ENCODE peak calls at places on chromosomes 13 and 19, in six cellular contexts. O is Peyer's patch, X is AG10803, V is cardiac muscle cell, P is kidney epithelial cell, W is PC-9. G is an unnamed sample.

GRCh38 chr13:48249018-48249417 is 16.0 kb downstream of the ITM2B start:
- DNase-seq in O (no peak), X (no peak), V (no peak), P (no peak), W (no peak), G (no peak)

GRCh38 chr13:23850134-23850533 is 39.1 kb downstream of the MIPEP start:
- DNase-seq in O (no peak), X (no peak), V (no peak), P (no peak), W (no peak), G (no peak)

GRCh38 chr19:15330801-15331418 is 1.4 kb downstream of the BRD4 start:
- DNase-seq in O (no peak), X (peak; percentile 68), V (peak; percentile 64), P (peak; percentile 65), W (peak; percentile 18), G (no peak)

GRCh38 chr19:18205180-18205915 is 1.5 kb upstream of the RAB3A start:
- DNase-seq in O (peak; percentile 74), X (peak; percentile 65), V (peak; percentile 77), P (no peak), W (peak; percentile 54), G (peak; percentile 48)

GRCh38 chr19:46924874-46925547 is 64.2 kb downstream of the ARHGAP35 start:
- DNase-seq in O (no peak), X (peak; percentile 35), V (no peak), P (no peak), W (peak; percentile 66), G (no peak)

GRCh38 chr19:13881692-13882418 is 4.9 kb downstream of the NANOS3 start:
- DNase-seq in O (no peak), X (peak; percentile 84), V (peak; percentile 67), P (no peak), W (no peak), G (no peak)

GRCh38 chr13:67148219-67148583 is 81.9 kb downstream of the PCDH9 start:
- DNase-seq in O (no peak), X (peak; percentile 26), V (peak; percentile 52), P (peak; percentile 16), W (no peak), G (no peak)

GRCh38 chr19:29672319-29672932 is 7.2 kb downstream of the PLEKHF1 start:
- DNase-seq in O (no peak), X (no peak), V (no peak), P (no peak), W (no peak), G (no peak)

GRCh38 chr13:112722433-112723250 is 32.8 kb downstream of the ATP11A start:
- DNase-seq in O (peak; percentile 56), X (peak; percentile 31), V (peak; percentile 93), P (peak; percentile 41), W (peak; percentile 90), G (no peak)

GRCh38 chr19:29855771-29856510 is 44.1 kb downstream of the CCNE1 start:
- DNase-seq in O (no peak), X (no peak), V (no peak), P (no peak), W (no peak), G (no peak)

GRCh38 chr13:114067886-114068722 is 64.3 kb downstream of the RASA3 start:
- DNase-seq in O (peak; percentile 49), X (no peak), V (no peak), P (no peak), W (no peak), G (no peak)

GRCh38 chr19:10112037-10112751 is 701 bp downstream of the P2RY11 start:
- DNase-seq in O (no peak), X (peak; percentile 37), V (peak; percentile 24), P (no peak), W (no peak), G (no peak)

GRCh38 chr13:98706446-98707110 is 45.9 kb downstream of the SLC15A1 start:
- DNase-seq in O (no peak), X (no peak), V (peak; percentile 20), P (peak; percentile 35), W (peak; percentile 21), G (no peak)

GRCh38 chr13:20823071-20823470 is 49.3 kb upstream of the EEF1AKMT1 start:
- DNase-seq in O (no peak), X (peak; percentile 40), V (no peak), P (no peak), W (no peak), G (no peak)

GRCh38 chr13:98252931-98253470 is 75.9 kb upstream of the RNF113B start:
- DNase-seq in O (no peak), X (peak; percentile 84), V (peak; percentile 58), P (no peak), W (no peak), G (no peak)

GRCh38 chr13:110426745-110427144 is 119.7 kb downstream of the COL4A2 start:
- DNase-seq in O (no peak), X (no peak), V (no peak), P (no peak), W (no peak), G (no peak)

GRCh38 chr13:73060251-73061160 is 1.7 kb downstream of the KLF5 start:
- DNase-seq in O (no peak), X (peak; percentile 79), V (peak; percentile 75), P (no peak), W (no peak), G (no peak)

GRCh38 chr19:42370667-42371066 is 19.4 kb downstream of the CNFN start:
- DNase-seq in O (no peak), X (no peak), V (no peak), P (no peak), W (no peak), G (no peak)

GRCh38 chr19:29927944-29928669 is 13.9 kb upstream of the URI1 start:
- DNase-seq in O (no peak), X (no peak), V (no peak), P (no peak), W (no peak), G (peak; percentile 31)

GRCh38 chr13:79678100-79678499 is 197.1 kb downstream of the NDFIP2 start:
- DNase-seq in O (no peak), X (peak; percentile 7), V (peak; percentile 23), P (no peak), W (no peak), G (no peak)

GRCh38 chr13:26923824-26924605 is 163.4 kb upstream of the GPR12 start:
- DNase-seq in O (no peak), X (peak; percentile 31), V (peak; percentile 96), P (no peak), W (no peak), G (no peak)

GRCh38 chr19:48954595-48955307 is at the start of gene BAX:
- DNase-seq in O (peak; percentile 99), X (peak; percentile 92), V (peak; percentile 98), P (peak; percentile 69), W (peak; percentile 97), G (peak; percentile 98)
- TF ChIP-seq CTCF in O (peak; percentile 37), X (no peak), V (no peak), P (no peak), W (no peak), G (no peak)

GRCh38 chr13:61410669-61411297 is 4.9 kb downstream of the PCDH20 start:
- DNase-seq in O (no peak), X (peak; percentile 4), V (peak; percentile 35), P (no peak), W (no peak), G (no peak)
- TF ChIP-seq CTCF in O (peak; percentile 24), X (peak; percentile 54), V (peak; percentile 52), P (peak; percentile 69), W (no peak), G (peak; percentile 78)

GRCh38 chr13:104532131-104532530 is 1465.9 kb upstream of the SLC10A2 start:
- DNase-seq in O (no peak), X (no peak), V (no peak), P (no peak), W (no peak), G (no peak)

GRCh38 chr13:104530741-104531140 is 1464.5 kb upstream of the SLC10A2 start:
- DNase-seq in O (no peak), X (no peak), V (no peak), P (no peak), W (no peak), G (no peak)

GRCh38 chr13:104534847-104535246 is 1468.6 kb upstream of the SLC10A2 start:
- DNase-seq in O (no peak), X (no peak), V (no peak), P (no peak), W (no peak), G (no peak)
- TF ChIP-seq CTCF in O (no peak), X (no peak), V (no peak), P (no peak), W (no peak), G (peak; percentile 31)

DNA sequence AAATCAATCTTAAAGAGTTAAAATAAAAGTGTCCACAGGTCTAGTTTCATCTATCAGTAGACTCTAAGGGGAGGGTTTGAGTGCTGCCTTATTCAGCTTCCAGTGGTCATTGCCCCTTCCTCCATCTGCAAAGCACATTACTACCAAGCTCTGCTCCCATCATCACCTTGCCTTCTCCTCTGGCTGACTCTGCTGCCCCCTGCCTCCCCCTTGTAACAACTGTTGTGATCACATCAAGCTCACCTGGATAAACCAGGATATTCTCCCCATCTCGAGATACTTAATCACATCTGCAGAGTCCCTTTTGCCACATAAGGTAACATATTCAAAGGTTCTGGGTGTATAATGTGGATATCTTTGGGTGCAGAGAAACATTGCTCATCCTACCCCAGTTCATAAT is 43.3 kb upstream of the GPC6 start:
- DNase-seq in O (no peak), X (no peak), V (no peak), P (no peak), W (no peak), G (no peak)
- TF ChIP-seq CTCF in O (no peak), X (no peak), V (no peak), P (no peak), W (no peak), G (no peak)

GRCh38 chr19:55259540-55260210 is 858 bp upstream of the PPP6R1 start:
- DNase-seq in O (peak; percentile 58), X (peak; percentile 10), V (no peak), P (no peak), W (no peak), G (peak; percentile 23)
- TF ChIP-seq CTCF in O (no peak), X (no peak), V (no peak), P (no peak), W (no peak), G (no peak)

GRCh38 chr19:50702870-50703829 is 16.5 kb downstream of the SHANK1 start:
- DNase-seq in O (no peak), X (no peak), V (peak; percentile 18), P (peak; percentile 18), W (no peak), G (no peak)
- TF ChIP-seq CTCF in O (no peak), X (no peak), V (no peak), P (no peak), W (no peak), G (no peak)